ENCODE peak calls at places on chromosomes 2 and 18, in eight cellular contexts. K, M, I, F, N, S, W and D are unnamed samples.
A peak's percentile ranks its signal among the peaks of the same experiment; 100 is the strongest.

GRCh38 chr2:100214265-100214961 is 72.0 kb upstream of the AFF3 start:
- DNase-seq in I (no peak), F (no peak), K (no peak), M (no peak), W (no peak), S (peak; percentile 66), N (peak; percentile 63), D (no peak)

GRCh38 chr2:233979748-233980147 is 62.6 kb downstream of the TRPM8 start:
- DNase-seq in F (no peak), S (no peak), M (no peak), N (no peak), W (no peak), I (no peak), K (no peak), D (no peak)

GRCh38 chr18:21093133-21093532 is 18.5 kb downstream of the ROCK1 start:
- DNase-seq in I (no peak), F (no peak), K (no peak), M (no peak), W (no peak), N (no peak), S (no peak), D (no peak)

GRCh38 chr2:207226243-207226642 is 60.5 kb upstream of the KLF7 start:
- DNase-seq in K (no peak), S (no peak), F (no peak), M (no peak), W (no peak), N (no peak), I (no peak), D (no peak)

GRCh38 chr18:24917767-24918166 is 434.2 kb downstream of the ZNF521 start:
- DNase-seq in K (no peak), M (no peak), N (no peak), S (no peak), W (no peak), I (no peak), F (no peak), D (no peak)

GRCh38 chr2:2663401-2664036 is 332.4 kb upstream of the MYT1L start:
- DNase-seq in K (no peak), I (peak; percentile 38), N (no peak), W (no peak), F (no peak), M (no peak), S (no peak), D (no peak)

GRCh38 chr2:52695731-52696130 is 1071.9 kb upstream of the CHAC2 start:
- DNase-seq in I (no peak), W (no peak), K (no peak), N (no peak), M (no peak), F (no peak), S (no peak), D (no peak)

GRCh38 chr2:126655500-126656310 is at the start of gene GYPC:
- DNase-seq in S (no peak), M (peak; percentile 86), K (peak; percentile 66), F (no peak), W (no peak), N (peak; percentile 63), I (no peak), D (no peak)

GRCh38 chr2:207315131-207315530 is 149.4 kb upstream of the KLF7 start:
- DNase-seq in F (no peak), N (no peak), S (no peak), M (no peak), K (no peak), W (no peak), I (no peak), D (no peak)

GRCh38 chr2:143229411-143229810 is 100.2 kb downstream of the ARHGAP15 start:
- DNase-seq in N (no peak), K (peak; percentile 15), W (no peak), I (no peak), M (no peak), S (no peak), F (no peak), D (no peak)

GRCh38 chr2:112665113-112665780 is 19.5 kb downstream of the SLC20A1 start:
- DNase-seq in N (peak; percentile 81), S (no peak), F (no peak), K (no peak), W (no peak), I (no peak), M (no peak), D (no peak)

GRCh38 chr2:147989809-147990403 is 30.6 kb downstream of the ORC4 start:
- DNase-seq in F (peak; percentile 18), K (peak; percentile 78), M (peak; percentile 51), S (peak; percentile 47), W (peak; percentile 39), N (peak; percentile 19), I (peak; percentile 44), D (peak; percentile 28)

GRCh38 chr2:1501196-1501851 is 88.1 kb downstream of the TPO start:
- DNase-seq in W (no peak), I (no peak), K (no peak), N (no peak), M (no peak), F (no peak), S (no peak), D (no peak)

GRCh38 chr2:128756372-128756730 is 437.7 kb upstream of the HS6ST1 start:
- DNase-seq in I (no peak), M (no peak), W (no peak), K (no peak), F (no peak), S (no peak), N (no peak), D (no peak)

GRCh38 chr2:158968396-158969161 is at the start of gene TANC1:
- DNase-seq in W (peak; percentile 95), M (peak; percentile 61), K (peak; percentile 92), F (peak; percentile 74), S (peak; percentile 77), I (peak; percentile 72), N (peak; percentile 79), D (no peak)

DNA sequence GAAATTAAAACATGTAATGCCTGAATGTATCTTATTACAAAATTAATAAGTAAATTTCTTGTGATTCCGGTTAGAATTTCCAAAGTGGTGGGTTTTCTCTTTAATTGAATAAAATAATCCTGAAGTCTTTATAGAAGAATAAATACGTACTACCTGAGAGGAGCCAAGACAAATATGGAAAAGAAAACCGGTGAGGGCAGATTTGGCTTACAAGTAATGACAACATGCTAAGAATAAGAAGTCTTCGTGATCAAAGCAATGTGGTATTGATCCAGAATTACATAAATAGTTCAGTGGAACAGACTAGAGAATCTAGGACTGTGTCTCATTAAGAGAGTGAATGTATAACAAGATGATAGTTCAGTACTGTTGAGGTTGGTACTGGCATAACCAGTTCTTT is 167.5 kb downstream of the NEDD4L start:
- DNase-seq in N (no peak), S (no peak), F (no peak), I (no peak), W (no peak), K (no peak), M (no peak), D (no peak)
- TF ChIP-seq REST in N (no peak), S (no peak), F (no peak), I (no peak), W (no peak), K (no peak), M (no peak), D (no peak)

GRCh38 chr2:205704101-205704741 is 21.9 kb downstream of the NRP2 start:
- DNase-seq in N (no peak), W (no peak), I (no peak), M (no peak), F (no peak), K (no peak), S (peak; percentile 65), D (no peak)

GRCh38 chr2:205706769-205707375 is 24.6 kb downstream of the NRP2 start:
- DNase-seq in I (no peak), S (no peak), M (no peak), W (no peak), F (no peak), N (peak; percentile 51), K (no peak), D (no peak)

GRCh38 chr2:205703471-205703870 is 21.2 kb downstream of the NRP2 start:
- DNase-seq in K (no peak), I (no peak), M (no peak), W (no peak), F (no peak), S (no peak), N (no peak), D (no peak)

GRCh38 chr2:205708231-205708631 is 25.9 kb downstream of the NRP2 start:
- DNase-seq in M (no peak), K (no peak), F (no peak), I (no peak), W (no peak), N (no peak), S (no peak), D (no peak)

DNA sequence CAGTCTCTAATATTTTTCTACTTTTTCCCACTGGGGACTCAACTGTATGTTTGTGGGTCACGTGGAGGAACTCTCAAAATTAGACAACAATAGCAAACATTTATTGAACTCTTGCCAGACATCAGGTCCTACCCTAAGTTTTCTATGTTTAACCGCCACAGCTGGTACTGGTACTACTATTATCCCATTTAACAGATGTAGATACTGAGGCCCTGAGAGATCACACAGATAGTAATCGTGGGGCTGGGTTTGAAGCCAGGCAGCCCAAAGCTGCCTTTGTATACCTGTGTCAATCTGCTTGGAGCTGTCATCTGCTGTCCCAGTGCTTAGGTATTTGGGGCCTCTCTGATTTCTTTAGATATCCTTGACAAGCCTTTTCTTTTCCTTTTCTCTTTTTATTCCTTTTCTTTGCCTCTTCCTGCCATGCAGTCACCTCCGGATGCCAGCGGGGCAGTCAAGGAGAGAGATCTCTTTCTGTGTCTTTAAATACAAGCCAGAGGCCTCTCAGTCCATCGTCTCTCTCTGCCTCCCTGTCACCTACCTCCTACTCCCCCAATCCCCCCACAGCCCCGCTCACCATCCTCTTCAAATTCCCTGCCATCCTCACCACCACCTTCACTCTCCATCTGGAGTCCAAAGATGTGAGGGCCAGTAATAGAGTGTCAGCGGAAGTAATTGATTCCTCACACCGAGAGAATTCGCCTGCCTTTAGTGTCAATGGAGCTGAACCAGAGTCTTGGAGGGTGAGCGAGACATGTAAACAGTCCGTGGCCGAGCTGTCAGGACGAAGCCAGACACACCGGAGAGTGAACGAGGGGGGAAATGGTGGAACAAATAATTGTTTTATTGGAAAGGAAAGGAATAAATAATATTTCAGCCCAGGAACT is 23.5 kb downstream of the NRP2 start:
- DNase-seq in S (no peak), K (no peak), N (no peak), W (no peak), I (no peak), M (no peak), F (no peak), D (no peak)
- H3K27ac ChIP-seq in S (no peak overlapping the region), K (no peak overlapping the region), N (no peak overlapping the region), W (no peak overlapping the region), I (peak overlapping the region; percentile 93), M (no peak overlapping the region), F (no peak overlapping the region), D (no peak overlapping the region)

GRCh38 chr2:201344663-201345366 is 12.3 kb downstream of the FLACC1 start:
- DNase-seq in W (no peak), F (no peak), M (peak; percentile 47), K (peak; percentile 63), S (peak; percentile 59), N (no peak), I (no peak), D (no peak)
- TF ChIP-seq REST in W (no peak), F (no peak), M (no peak), K (no peak), S (no peak), N (no peak), I (no peak), D (no peak)

DNA sequence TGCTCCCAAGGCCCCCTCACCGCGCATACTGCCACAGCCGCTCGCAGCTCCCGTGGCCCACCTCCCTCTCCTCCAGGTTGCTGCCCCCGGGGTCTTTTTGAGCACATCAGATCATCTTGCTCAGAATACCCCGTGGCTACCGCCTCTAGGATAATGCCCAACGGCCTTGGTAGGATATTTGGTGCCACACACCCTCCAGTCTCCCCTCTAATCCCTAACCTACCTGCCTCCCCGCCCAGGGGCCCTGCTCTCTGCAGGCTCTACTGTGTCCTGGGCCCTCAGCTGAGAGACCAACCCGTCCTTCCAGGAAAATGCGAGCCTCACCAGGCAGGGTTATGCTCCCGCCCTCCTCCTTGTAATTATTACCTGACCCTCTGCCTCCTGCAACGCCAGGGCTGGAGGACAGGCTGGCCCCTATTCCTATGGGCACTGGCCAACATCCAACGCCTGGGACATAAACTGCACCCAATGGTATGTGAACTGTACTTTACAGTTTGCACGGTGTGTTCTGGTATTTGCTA is 1.5 kb upstream of the MTCL1 start:
- DNase-seq in M (no peak), N (no peak), K (no peak), W (no peak), F (no peak), I (no peak), S (peak; percentile 32), D (no peak)
- H3K27ac ChIP-seq in M (no peak overlapping the region), N (no peak overlapping the region), K (no peak overlapping the region), W (peak overlapping the region; percentile 87), F (no peak overlapping the region), I (peak overlapping the region; percentile 100), S (no peak overlapping the region), D (peak overlapping the region; percentile 85)